ENCODE peak calls at places on chromosomes 3 and 15, in four cellular contexts. One of them, this sample, is unnamed.

GRCh38 chr3:154818676-154819255 is 261.4 kb upstream of the MME start:
- DNase-seq in sigmoid colon: no peak
- DNase-seq in neuronal stem cell: no peak
- DNase-seq in CD4-positive, CD25-positive, alpha-beta regulatory T cell: no peak
- DNase-seq in this sample: no peak

GRCh38 chr3:159128628-159129027 is 326.8 kb downstream of the MFSD1 start:
- DNase-seq in CD4-positive, CD25-positive, alpha-beta regulatory T cell: no peak
- DNase-seq in neuronal stem cell: no peak
- DNase-seq in sigmoid colon: no peak
- DNase-seq in this sample: no peak

GRCh38 chr3:13548696-13549512 is at the start of gene FBLN2:
- DNase-seq in CD4-positive, CD25-positive, alpha-beta regulatory T cell: no peak
- DNase-seq in sigmoid colon: peak; percentile 71
- DNase-seq in neuronal stem cell: peak; percentile 71
- DNase-seq in this sample: no peak

GRCh38 chr15:33492434-33493052 is 181.8 kb downstream of the RYR3 start:
- DNase-seq in sigmoid colon: no peak
- DNase-seq in CD4-positive, CD25-positive, alpha-beta regulatory T cell: no peak
- DNase-seq in neuronal stem cell: no peak
- DNase-seq in this sample: no peak

GRCh38 chr3:28279770-28280169 is 38.4 kb downstream of the CMC1 start:
- DNase-seq in CD4-positive, CD25-positive, alpha-beta regulatory T cell: no peak
- DNase-seq in neuronal stem cell: no peak
- DNase-seq in sigmoid colon: no peak
- DNase-seq in this sample: no peak

GRCh38 chr15:59329570-59330350 is 42.9 kb downstream of the MYO1E start:
- DNase-seq in neuronal stem cell: no peak
- DNase-seq in CD4-positive, CD25-positive, alpha-beta regulatory T cell: no peak
- DNase-seq in sigmoid colon: no peak
- DNase-seq in this sample: no peak

GRCh38 chr3:148955544-148956346 is 35.6 kb upstream of the GYG1 start:
- DNase-seq in CD4-positive, CD25-positive, alpha-beta regulatory T cell: peak; percentile 32
- DNase-seq in sigmoid colon: peak; percentile 90
- DNase-seq in neuronal stem cell: peak; percentile 43
- DNase-seq in this sample: peak; percentile 52

GRCh38 chr15:70669006-70669602 is 94.3 kb downstream of the UACA start:
- DNase-seq in sigmoid colon: no peak
- DNase-seq in neuronal stem cell: no peak
- DNase-seq in CD4-positive, CD25-positive, alpha-beta regulatory T cell: no peak
- DNase-seq in this sample: peak; percentile 87

GRCh38 chr15:38545179-38545578 is 19.4 kb downstream of the RASGRP1 start:
- DNase-seq in sigmoid colon: no peak
- DNase-seq in CD4-positive, CD25-positive, alpha-beta regulatory T cell: no peak
- DNase-seq in neuronal stem cell: no peak
- DNase-seq in this sample: no peak

GRCh38 chr3:159163656-159164055 is 361.8 kb downstream of the MFSD1 start:
- DNase-seq in sigmoid colon: no peak
- DNase-seq in CD4-positive, CD25-positive, alpha-beta regulatory T cell: no peak
- DNase-seq in neuronal stem cell: no peak
- DNase-seq in this sample: no peak

GRCh38 chr15:31357148-31357547 is 30.5 kb downstream of the KLF13 start:
- DNase-seq in sigmoid colon: no peak
- DNase-seq in neuronal stem cell: no peak
- DNase-seq in CD4-positive, CD25-positive, alpha-beta regulatory T cell: no peak
- DNase-seq in this sample: peak; percentile 44
- H3K4me1 ChIP-seq in sigmoid colon: peaks cover 75% of the 10 kb centered on the region
- H3K4me1 ChIP-seq in neuronal stem cell: peaks cover 32% of the 10 kb centered on the region
- H3K4me1 ChIP-seq in CD4-positive, CD25-positive, alpha-beta regulatory T cell: peaks cover 100% of the 10 kb centered on the region
- H3K4me1 ChIP-seq in this sample: peaks cover 100% of the 10 kb centered on the region

DNA sequence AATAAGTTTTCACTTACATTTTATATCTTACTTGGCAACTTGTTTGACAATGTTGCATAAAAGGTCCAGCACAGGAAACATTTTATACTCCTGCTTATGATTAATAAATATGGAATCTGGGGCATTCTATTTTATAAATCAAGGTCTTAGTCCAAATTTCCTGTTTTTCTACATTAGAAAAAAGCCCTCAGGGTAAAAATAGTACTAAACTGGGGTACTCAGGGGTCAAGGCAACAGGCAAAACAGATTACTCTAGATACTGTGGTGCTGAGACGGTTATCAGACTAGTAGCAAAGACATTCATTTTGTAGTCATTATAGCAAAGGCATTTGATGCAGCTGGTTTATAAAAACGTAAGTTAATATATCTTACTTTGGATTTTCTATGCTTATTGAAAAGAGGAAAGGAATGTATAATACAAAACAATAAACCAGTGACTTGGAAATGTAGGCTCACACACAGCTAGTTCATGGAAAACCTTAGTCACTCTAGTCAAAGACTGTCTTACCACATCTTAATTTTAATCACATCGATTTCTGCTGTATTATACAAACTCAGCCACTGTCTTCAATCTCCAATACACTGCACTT is 45.4 kb upstream of the FILIP1L start:
- DNase-seq in sigmoid colon: no peak
- DNase-seq in CD4-positive, CD25-positive, alpha-beta regulatory T cell: no peak
- DNase-seq in neuronal stem cell: no peak
- DNase-seq in this sample: no peak
- H3K4me1 ChIP-seq in sigmoid colon: peaks cover 14% of the 10 kb centered on the region
- H3K4me1 ChIP-seq in CD4-positive, CD25-positive, alpha-beta regulatory T cell: no peaks in the 10 kb centered on the region
- H3K4me1 ChIP-seq in neuronal stem cell: no peaks in the 10 kb centered on the region
- H3K4me1 ChIP-seq in this sample: no peaks in the 10 kb centered on the region

GRCh38 chr3:31572605-31573459 is 40.1 kb downstream of the STT3B start:
- DNase-seq in sigmoid colon: no peak
- DNase-seq in CD4-positive, CD25-positive, alpha-beta regulatory T cell: no peak
- DNase-seq in neuronal stem cell: no peak
- DNase-seq in this sample: no peak

GRCh38 chr3:31568649-31569048 is 35.9 kb downstream of the STT3B start:
- DNase-seq in sigmoid colon: no peak
- DNase-seq in neuronal stem cell: no peak
- DNase-seq in CD4-positive, CD25-positive, alpha-beta regulatory T cell: no peak
- DNase-seq in this sample: no peak

GRCh38 chr3:31575448-31575847 is 42.7 kb downstream of the STT3B start:
- DNase-seq in CD4-positive, CD25-positive, alpha-beta regulatory T cell: no peak
- DNase-seq in neuronal stem cell: no peak
- DNase-seq in sigmoid colon: no peak
- DNase-seq in this sample: no peak

GRCh38 chr3:31573460-31573779 is 40.7 kb downstream of the STT3B start:
- DNase-seq in neuronal stem cell: no peak
- DNase-seq in CD4-positive, CD25-positive, alpha-beta regulatory T cell: no peak
- DNase-seq in sigmoid colon: no peak
- DNase-seq in this sample: no peak

GRCh38 chr3:31571325-31571724 is 38.6 kb downstream of the STT3B start:
- DNase-seq in sigmoid colon: no peak
- DNase-seq in neuronal stem cell: no peak
- DNase-seq in CD4-positive, CD25-positive, alpha-beta regulatory T cell: no peak
- DNase-seq in this sample: no peak
- H3K4me1 ChIP-seq in sigmoid colon: peaks cover 7% of the 10 kb centered on the region
- H3K4me1 ChIP-seq in neuronal stem cell: peaks cover 2% of the 10 kb centered on the region
- H3K4me1 ChIP-seq in CD4-positive, CD25-positive, alpha-beta regulatory T cell: peaks cover 42% of the 10 kb centered on the region
- H3K4me1 ChIP-seq in this sample: peaks cover 3% of the 10 kb centered on the region

DNA sequence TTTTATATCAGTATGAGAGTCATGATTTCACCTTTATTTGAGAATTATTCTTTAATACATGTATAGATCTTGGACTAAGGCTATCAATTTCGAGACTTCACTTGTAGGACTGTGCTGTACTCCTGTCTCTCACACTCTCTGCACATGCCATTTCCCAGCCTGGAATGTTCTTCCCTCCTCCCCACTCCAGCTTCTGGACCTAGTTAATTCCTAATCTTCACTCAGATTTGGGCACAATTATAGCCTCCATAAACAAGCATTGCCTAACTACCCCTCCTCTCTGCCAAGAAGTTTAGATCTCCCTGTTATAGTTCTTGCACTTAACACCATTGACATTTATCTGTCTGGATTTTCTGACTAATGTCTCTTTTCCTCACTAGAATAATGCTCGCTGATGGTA is 88.3 kb downstream of the FHIT start:
- DNase-seq in sigmoid colon: no peak
- DNase-seq in neuronal stem cell: no peak
- DNase-seq in CD4-positive, CD25-positive, alpha-beta regulatory T cell: no peak
- DNase-seq in this sample: no peak
- H3K4me1 ChIP-seq in sigmoid colon: no peaks in the 10 kb centered on the region
- H3K4me1 ChIP-seq in neuronal stem cell: no peaks in the 10 kb centered on the region
- H3K4me1 ChIP-seq in CD4-positive, CD25-positive, alpha-beta regulatory T cell: no peaks in the 10 kb centered on the region
- H3K4me1 ChIP-seq in this sample: no peaks in the 10 kb centered on the region

GRCh38 chr15:74425634-74426033 is 8.1 kb downstream of the SEMA7A start:
- DNase-seq in neuronal stem cell: no peak
- DNase-seq in CD4-positive, CD25-positive, alpha-beta regulatory T cell: no peak
- DNase-seq in sigmoid colon: no peak
- DNase-seq in this sample: no peak
- H3K4me1 ChIP-seq in neuronal stem cell: peaks cover 43% of the 10 kb centered on the region
- H3K4me1 ChIP-seq in CD4-positive, CD25-positive, alpha-beta regulatory T cell: no peaks in the 10 kb centered on the region
- H3K4me1 ChIP-seq in sigmoid colon: no peaks in the 10 kb centered on the region
- H3K4me1 ChIP-seq in this sample: peaks cover 5% of the 10 kb centered on the region

DNA sequence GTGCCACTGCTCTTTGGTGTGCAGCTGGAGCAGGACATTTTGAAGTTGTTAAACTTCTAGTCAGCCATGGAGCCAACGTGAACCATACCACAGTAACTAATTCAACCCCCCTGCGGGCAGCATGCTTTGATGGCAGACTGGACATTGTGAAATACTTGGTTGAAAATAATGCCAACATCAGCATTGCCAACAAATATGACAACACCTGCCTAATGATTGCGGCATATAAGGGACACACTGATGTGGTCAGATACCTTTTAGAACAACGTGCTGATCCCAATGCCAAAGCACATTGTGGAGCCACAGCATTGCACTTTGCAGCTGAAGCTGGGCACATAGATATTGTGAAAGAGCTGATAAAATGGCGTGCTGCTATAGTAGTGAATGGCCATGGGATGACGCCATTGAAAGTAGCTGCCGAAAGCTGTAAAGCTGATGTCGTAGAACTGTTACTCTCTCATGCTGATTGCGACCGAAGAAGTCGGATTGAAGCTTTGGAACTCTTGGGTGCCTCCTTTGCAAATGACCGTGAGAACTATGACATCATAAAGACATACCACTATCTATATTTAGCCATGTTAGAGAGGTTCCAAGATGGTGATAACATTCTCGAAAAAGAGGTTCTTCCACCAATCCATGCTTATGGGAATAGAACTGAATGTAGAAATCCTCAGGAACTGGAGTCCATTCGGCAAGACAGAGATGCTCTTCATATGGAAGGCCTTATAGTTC is 12.2 kb downstream of the FEM1B start:
- DNase-seq in CD4-positive, CD25-positive, alpha-beta regulatory T cell: no peak
- DNase-seq in sigmoid colon: no peak
- DNase-seq in neuronal stem cell: no peak
- DNase-seq in this sample: no peak
- H3K4me1 ChIP-seq in CD4-positive, CD25-positive, alpha-beta regulatory T cell: peaks cover 14% of the 10 kb centered on the region
- H3K4me1 ChIP-seq in sigmoid colon: peaks cover 50% of the 10 kb centered on the region
- H3K4me1 ChIP-seq in neuronal stem cell: no peaks in the 10 kb centered on the region
- H3K4me1 ChIP-seq in this sample: peaks cover 75% of the 10 kb centered on the region